ENCODE peak calls at places on chromosomes 13 and 19, in five cellular contexts. T is GM04504; W is activated CD8-positive, alpha-beta memory T cell treated with anti-CD3 and anti-CD28 coated beads for 1 hour; B is stimulated activated naive CD8-positive, alpha-beta T cell treated with anti-CD3 and anti-CD28 coated beads, Interleukin-15, Interleukin-2, amounts not matched to agents 100 U/mL and 50 U/mL, for 24 hours; D is gastrocnemius medialis. Z is an unnamed sample.
A peak's percentile ranks its signal among the peaks of the same experiment; 100 is the strongest.

GRCh38 chr13:84208251-84208650 is 326.0 kb upstream of the SLITRK1 start:
- DNase-seq in T (no peak), W (no peak), B (no peak), D (no peak), Z (no peak)

GRCh38 chr13:40445557-40445990 is 220.9 kb downstream of the FOXO1 start:
- DNase-seq in T (no peak), W (no peak), B (peak; percentile 56), D (peak; percentile 72), Z (peak; percentile 83)

GRCh38 chr13:67230774-67231480 is 791 bp upstream of the PCDH9 start:
- DNase-seq in T (peak; percentile 33), W (no peak), B (peak; percentile 46), D (peak; percentile 40), Z (peak; percentile 41)

GRCh38 chr19:7595466-7596133 is at the start of gene CAMSAP3:
- DNase-seq in T (no peak), W (no peak), B (peak; percentile 57), D (no peak), Z (peak; percentile 86)

GRCh38 chr19:21604351-21604926 is 99.0 kb downstream of the ZNF429 start:
- DNase-seq in T (no peak), W (no peak), B (no peak), D (no peak), Z (no peak)

GRCh38 chr13:97798836-97799235 is 154.6 kb upstream of the IPO5 start:
- DNase-seq in T (no peak), W (no peak), B (no peak), D (no peak), Z (no peak)

GRCh38 chr13:113403255-113404104 is 39.5 kb upstream of the GRTP1 start:
- DNase-seq in T (no peak), W (no peak), B (no peak), D (peak; percentile 42), Z (no peak)

GRCh38 chr13:31699650-31700049 is 39.7 kb upstream of the RXFP2 start:
- DNase-seq in T (no peak), W (no peak), B (no peak), D (no peak), Z (no peak)

GRCh38 chr19:852136-853013 is at the start of gene ELANE:
- DNase-seq in T (no peak), W (no peak), B (no peak), D (no peak), Z (no peak)

GRCh38 chr13:73076013-73076412 is 17.2 kb downstream of the KLF5 start:
- DNase-seq in T (no peak), W (no peak), B (no peak), D (no peak), Z (no peak)

Z was measured in GM13977.